ENCODE peak calls at places on chromosome 19, in six cellular contexts. R is GM10248, S is AG09309, Z is NCI-H146, X is T-helper 1 cell, G is AG04450. A is an unnamed sample.

GRCh38 chr19:34316247-34316646 is 48.7 kb upstream of the GPI start:
- DNase-seq in R (no peak), S (no peak), Z (no peak), X (no peak), G (no peak), A (no peak)

GRCh38 chr19:38250821-38251563 is 5.2 kb downstream of the PPP1R14A start:
- DNase-seq in R (no peak), S (no peak), Z (peak; percentile 32), X (no peak), G (no peak), A (no peak)

GRCh38 chr19:37932985-37933953 is 26.3 kb downstream of the SIPA1L3 start:
- DNase-seq in R (no peak), S (no peak), Z (peak; percentile 62), X (no peak), G (peak; percentile 6), A (no peak)

GRCh38 chr19:48623556-48624066 is 4.3 kb downstream of the SPHK2 start:
- DNase-seq in R (no peak), S (no peak), Z (peak; percentile 42), X (no peak), G (no peak), A (no peak)

GRCh38 chr19:58571575-58571947 is 1.6 kb downstream of the MZF1 start:
- DNase-seq in R (no peak), S (no peak), Z (no peak), X (no peak), G (no peak), A (no peak)

GRCh38 chr19:6475321-6476108 is 6.1 kb downstream of the DENND1C start:
- DNase-seq in R (no peak), S (no peak), Z (peak; percentile 37), X (no peak), G (no peak), A (no peak)

GRCh38 chr19:35395762-35396199 is 24.9 kb downstream of the GPR42 start:
- DNase-seq in R (no peak), S (no peak), Z (no peak), X (no peak), G (no peak), A (no peak)

GRCh38 chr19:15871570-15871969 is 26.3 kb downstream of the CYP4F2 start:
- DNase-seq in R (peak; percentile 24), S (no peak), Z (no peak), X (peak; percentile 24), G (no peak), A (no peak)

GRCh38 chr19:31969955-31970545 is 375.4 kb upstream of the ZNF507 start:
- DNase-seq in R (no peak), S (no peak), Z (no peak), X (no peak), G (no peak), A (no peak)

GRCh38 chr19:40497214-40497613 is 30.4 kb downstream of the SPTBN4 start:
- DNase-seq in R (no peak), S (no peak), Z (no peak), X (no peak), G (no peak), A (no peak)

GRCh38 chr19:32166238-32166637 is 179.2 kb upstream of the ZNF507 start:
- DNase-seq in R (no peak), S (no peak), Z (no peak), X (no peak), G (no peak), A (no peak)

GRCh38 chr19:43510713-43511112 is 6.2 kb upstream of the PHLDB3 start:
- DNase-seq in R (no peak), S (no peak), Z (no peak), X (no peak), G (no peak), A (no peak)

GRCh38 chr19:22428299-22428913 is 6.3 kb upstream of the ZNF98 start:
- DNase-seq in R (no peak), S (no peak), Z (no peak), X (no peak), G (no peak), A (no peak)

GRCh38 chr19:38134538-38135149 is 89.4 kb downstream of the DPF1 start:
- DNase-seq in R (peak; percentile 54), S (no peak), Z (peak; percentile 40), X (peak; percentile 17), G (no peak), A (peak; percentile 8)

GRCh38 chr19:15471639-15472101 is 7.3 kb upstream of the RASAL3 start:
- DNase-seq in R (no peak), S (no peak), Z (no peak), X (no peak), G (no peak), A (no peak)

GRCh38 chr19:4969772-4970531 is 1.0 kb downstream of the KDM4B start:
- DNase-seq in R (peak; percentile 74), S (no peak), Z (no peak), X (no peak), G (no peak), A (no peak)

GRCh38 chr19:48249502-48250014 is 6.2 kb downstream of the CARD8 start:
- DNase-seq in R (peak; percentile 46), S (no peak), Z (no peak), X (peak; percentile 87), G (no peak), A (peak; percentile 55)

GRCh38 chr19:7152568-7152967 is 83.1 kb downstream of the ZNF557 start:
- DNase-seq in R (no peak), S (no peak), Z (no peak), X (no peak), G (no peak), A (no peak)

GRCh38 chr19:33490041-33490451 is 31.5 kb downstream of the PEPD start:
- DNase-seq in R (no peak), S (no peak), Z (no peak), X (no peak), G (no peak), A (no peak)

GRCh38 chr19:51198641-51199040 is 26.2 kb upstream of the CD33 start:
- DNase-seq in R (no peak), S (no peak), Z (no peak), X (no peak), G (no peak), A (no peak)

GRCh38 chr19:2398735-2399305 is 28.6 kb downstream of the TIMM13 start:
- DNase-seq in R (no peak), S (no peak), Z (no peak), X (no peak), G (no peak), A (no peak)

GRCh38 chr19:39403331-39404312 is 3.0 kb upstream of the ZFP36 start:
- DNase-seq in R (peak; percentile 77), S (peak; percentile 99), Z (peak; percentile 80), X (peak; percentile 92), G (peak; percentile 99), A (peak; percentile 95)

GRCh38 chr19:10861118-10861651 is 10.2 kb upstream of the CARM1 start:
- DNase-seq in R (no peak), S (no peak), Z (no peak), X (no peak), G (no peak), A (no peak)

GRCh38 chr19:40803857-40804782 is 5.1 kb downstream of the EGLN2 start:
- DNase-seq in R (peak; percentile 62), S (no peak), Z (no peak), X (peak; percentile 75), G (no peak), A (peak; percentile 48)

GRCh38 chr19:524062-524674 is 7.4 kb upstream of the CDC34 start:
- DNase-seq in R (no peak), S (no peak), Z (peak; percentile 64), X (no peak), G (no peak), A (no peak)

GRCh38 chr19:584240-585001 is 5.3 kb upstream of the HCN2 start:
- DNase-seq in R (peak; percentile 81), S (no peak), Z (no peak), X (peak; percentile 39), G (no peak), A (peak; percentile 52)

GRCh38 chr19:35714601-35715354 is 3.0 kb upstream of the KMT2B start:
- DNase-seq in R (peak; percentile 57), S (no peak), Z (peak; percentile 67), X (peak; percentile 54), G (no peak), A (no peak)

A was measured in T follicular helper cell.